ENCODE peak calls at places on chromosomes 12 and 14, in nine cellular contexts. G, N, P, O, T, M, L, A and Z are unnamed samples.
A peak's percentile ranks its signal among the peaks of the same experiment; 100 is the strongest.

GRCh38 chr14:101624579-101624978 is 63.3 kb downstream of the DIO3 start:
- DNase-seq in G (no peak), N (no peak), P (no peak), O (no peak), T (no peak), M (no peak), L (no peak), A (no peak), Z (no peak)

GRCh38 chr12:31647106-31647505 is 12.4 kb upstream of the ETFBKMT start:
- DNase-seq in G (no peak), N (no peak), P (no peak), O (no peak), T (no peak), M (no peak), L (no peak), A (peak; percentile 83), Z (peak; percentile 47)

GRCh38 chr12:62297321-62297720 is 37.1 kb downstream of the USP15 start:
- DNase-seq in G (no peak), N (no peak), P (no peak), O (no peak), T (no peak), M (no peak), L (no peak), A (no peak), Z (no peak)

GRCh38 chr12:64696065-64696741 is 63.0 kb downstream of the GNS start:
- DNase-seq in G (peak; percentile 42), N (peak; percentile 19), P (peak; percentile 21), O (no peak), T (no peak), M (no peak), L (no peak), A (peak; percentile 61), Z (no peak)

GRCh38 chr12:114384746-114385145 is 21.2 kb downstream of the TBX5 start:
- DNase-seq in G (no peak), N (peak; percentile 23), P (no peak), O (no peak), T (no peak), M (no peak), L (no peak), A (no peak), Z (no peak)

GRCh38 chr12:100364334-100364733 is 7.5 kb downstream of the SLC17A8 start:
- DNase-seq in G (no peak), N (no peak), P (no peak), O (no peak), T (no peak), M (no peak), L (no peak), A (no peak), Z (no peak)

GRCh38 chr12:121781751-121782615 is 11.5 kb downstream of the RHOF start:
- DNase-seq in G (no peak), N (no peak), P (no peak), O (no peak), T (no peak), M (no peak), L (peak; percentile 38), A (no peak), Z (no peak)

GRCh38 chr12:59651230-59651920 is 55.5 kb downstream of the SLC16A7 start:
- DNase-seq in G (no peak), N (peak; percentile 86), P (no peak), O (no peak), T (no peak), M (no peak), L (no peak), A (peak; percentile 95), Z (no peak)

GRCh38 chr14:51176819-51177218 is 63.2 kb upstream of the TMX1 start:
- DNase-seq in G (no peak), N (no peak), P (no peak), O (no peak), T (no peak), M (no peak), L (no peak), A (peak; percentile 88), Z (no peak)

GRCh38 chr14:105389976-105390848 is 8.1 kb upstream of the TEX22 start:
- DNase-seq in G (no peak), N (no peak), P (no peak), O (no peak), T (no peak), M (no peak), L (peak; percentile 37), A (no peak), Z (no peak)

GRCh38 chr12:54413284-54414190 is 5.5 kb downstream of the ITGA5 start:
- DNase-seq in G (no peak), N (peak; percentile 37), P (no peak), O (peak; percentile 79), T (no peak), M (no peak), L (peak; percentile 89), A (no peak), Z (peak; percentile 36)

GRCh38 chr14:83085141-83085540 is 1551.5 kb upstream of the SEL1L start:
- DNase-seq in G (no peak), N (no peak), P (no peak), O (no peak), T (no peak), M (no peak), L (no peak), A (no peak), Z (no peak)

GRCh38 chr12:69046372-69046771 is 113.4 kb upstream of the CPM start:
- DNase-seq in G (no peak), N (peak; percentile 30), P (no peak), O (no peak), T (no peak), M (no peak), L (no peak), A (peak; percentile 87), Z (no peak)

GRCh38 chr12:9134981-9135628 is 19.4 kb upstream of the A2M start:
- DNase-seq in G (peak; percentile 4), N (no peak), P (no peak), O (no peak), T (no peak), M (no peak), L (peak; percentile 10), A (peak; percentile 2), Z (no peak)

GRCh38 chr12:127893875-127894635 is 372.9 kb upstream of the TMEM132C start:
- DNase-seq in G (no peak), N (no peak), P (peak; percentile 5), O (no peak), T (no peak), M (peak; percentile 25), L (no peak), A (no peak), Z (peak; percentile 13)

GRCh38 chr12:47979686-47980085 is 16.3 kb downstream of the TMEM106C start:
- DNase-seq in G (no peak), N (no peak), P (no peak), O (no peak), T (no peak), M (no peak), L (no peak), A (no peak), Z (no peak)

GRCh38 chr12:66916189-66916588 is 237.3 kb upstream of the GRIP1 start:
- DNase-seq in G (no peak), N (no peak), P (no peak), O (no peak), T (no peak), M (no peak), L (no peak), A (no peak), Z (no peak)